ENCODE peak calls at places on chromosomes 3 and 15, in six cellular contexts. One of them, this sample, is unnamed.

GRCh38 chr15:50828610-50829206 is 63.2 kb upstream of the SPPL2A start:
- DNase-seq in GM23248: peak
- DNase-seq in CD8-positive, alpha-beta memory T cell: no peak
- DNase-seq in adrenal gland: peak
- DNase-seq in body of pancreas: no peak
- DNase-seq in testis: no peak
- DNase-seq in this sample: peak

GRCh38 chr3:21216598-21216997 is 534.4 kb downstream of the ZNF385D start:
- DNase-seq in GM23248: peak
- DNase-seq in CD8-positive, alpha-beta memory T cell: no peak
- DNase-seq in adrenal gland: no peak
- DNase-seq in body of pancreas: no peak
- DNase-seq in testis: no peak
- DNase-seq in this sample: no peak

GRCh38 chr15:56325186-56325585 is 40.0 kb upstream of the TEX9 start:
- DNase-seq in GM23248: peak
- DNase-seq in CD8-positive, alpha-beta memory T cell: no peak
- DNase-seq in adrenal gland: no peak
- DNase-seq in body of pancreas: no peak
- DNase-seq in testis: no peak
- DNase-seq in this sample: no peak

GRCh38 chr15:43218908-43219706 is 1.7 kb downstream of the EPB42 start:
- DNase-seq in GM23248: peak
- DNase-seq in CD8-positive, alpha-beta memory T cell: no peak
- DNase-seq in adrenal gland: no peak
- DNase-seq in body of pancreas: no peak
- DNase-seq in testis: no peak
- DNase-seq in this sample: peak

GRCh38 chr15:66707310-66708160 is 5.5 kb downstream of the SMAD6 start:
- DNase-seq in GM23248: peak
- DNase-seq in CD8-positive, alpha-beta memory T cell: no peak
- DNase-seq in adrenal gland: no peak
- DNase-seq in body of pancreas: peak
- DNase-seq in testis: peak
- DNase-seq in this sample: no peak

GRCh38 chr3:10557783-10558373 is 52.5 kb upstream of the ATP2B2 start:
- DNase-seq in GM23248: peak
- DNase-seq in CD8-positive, alpha-beta memory T cell: no peak
- DNase-seq in adrenal gland: peak
- DNase-seq in body of pancreas: no peak
- DNase-seq in testis: no peak
- DNase-seq in this sample: no peak

GRCh38 chr3:196772897-196773296 is 33.2 kb downstream of the PAK2 start:
- DNase-seq in GM23248: no peak
- DNase-seq in CD8-positive, alpha-beta memory T cell: no peak
- DNase-seq in adrenal gland: no peak
- DNase-seq in body of pancreas: no peak
- DNase-seq in testis: no peak
- DNase-seq in this sample: no peak

GRCh38 chr15:47399100-47399499 is 318.2 kb upstream of the SEMA6D start:
- DNase-seq in GM23248: no peak
- DNase-seq in CD8-positive, alpha-beta memory T cell: no peak
- DNase-seq in adrenal gland: no peak
- DNase-seq in body of pancreas: no peak
- DNase-seq in testis: no peak
- DNase-seq in this sample: no peak

GRCh38 chr3:78887029-78887428 is 880.8 kb downstream of the ROBO1 start:
- DNase-seq in GM23248: peak
- DNase-seq in CD8-positive, alpha-beta memory T cell: no peak
- DNase-seq in adrenal gland: peak
- DNase-seq in body of pancreas: no peak
- DNase-seq in testis: no peak
- DNase-seq in this sample: peak

GRCh38 chr3:145776782-145777408 is 384.1 kb downstream of the PLOD2 start:
- DNase-seq in GM23248: peak
- DNase-seq in CD8-positive, alpha-beta memory T cell: no peak
- DNase-seq in adrenal gland: peak
- DNase-seq in body of pancreas: peak
- DNase-seq in testis: peak
- DNase-seq in this sample: peak

GRCh38 chr3:141336672-141337522 is 31.4 kb upstream of the ZBTB38 start:
- DNase-seq in GM23248: peak
- DNase-seq in CD8-positive, alpha-beta memory T cell: no peak
- DNase-seq in adrenal gland: no peak
- DNase-seq in body of pancreas: no peak
- DNase-seq in testis: no peak
- DNase-seq in this sample: peak

GRCh38 chr15:26971303-26972018 is 480 bp downstream of the GABRG3 start:
- DNase-seq in GM23248: no peak
- DNase-seq in CD8-positive, alpha-beta memory T cell: no peak
- DNase-seq in adrenal gland: no peak
- DNase-seq in body of pancreas: no peak
- DNase-seq in testis: no peak
- DNase-seq in this sample: no peak

GRCh38 chr3:17111556-17111955 is 226.8 kb downstream of the PLCL2 start:
- DNase-seq in GM23248: peak
- DNase-seq in CD8-positive, alpha-beta memory T cell: no peak
- DNase-seq in adrenal gland: peak
- DNase-seq in body of pancreas: no peak
- DNase-seq in testis: no peak
- DNase-seq in this sample: peak

GRCh38 chr15:60781211-60781713 is 302.3 kb upstream of the ICE2 start:
- DNase-seq in GM23248: no peak
- DNase-seq in CD8-positive, alpha-beta memory T cell: no peak
- DNase-seq in adrenal gland: no peak
- DNase-seq in body of pancreas: no peak
- DNase-seq in testis: no peak
- DNase-seq in this sample: no peak

GRCh38 chr3:6785726-6786125 is 75.2 kb upstream of the GRM7 start:
- DNase-seq in GM23248: no peak
- DNase-seq in CD8-positive, alpha-beta memory T cell: no peak
- DNase-seq in adrenal gland: no peak
- DNase-seq in body of pancreas: no peak
- DNase-seq in testis: no peak
- DNase-seq in this sample: no peak

GRCh38 chr3:157119369-157119951 is 40.5 kb downstream of the CCNL1 start:
- DNase-seq in GM23248: no peak
- DNase-seq in CD8-positive, alpha-beta memory T cell: no peak
- DNase-seq in adrenal gland: no peak
- DNase-seq in body of pancreas: peak
- DNase-seq in testis: peak
- DNase-seq in this sample: no peak

GRCh38 chr3:35483131-35483530 is 156.2 kb upstream of the ARPP21 start:
- DNase-seq in GM23248: no peak
- DNase-seq in CD8-positive, alpha-beta memory T cell: no peak
- DNase-seq in adrenal gland: no peak
- DNase-seq in body of pancreas: no peak
- DNase-seq in testis: no peak
- DNase-seq in this sample: no peak

GRCh38 chr15:24886538-24886937 is 68.2 kb upstream of the SNRPN start:
- DNase-seq in GM23248: no peak
- DNase-seq in CD8-positive, alpha-beta memory T cell: no peak
- DNase-seq in adrenal gland: no peak
- DNase-seq in body of pancreas: no peak
- DNase-seq in testis: no peak
- DNase-seq in this sample: no peak

GRCh38 chr15:63523306-63523990 is 19.1 kb downstream of the USP3 start:
- DNase-seq in GM23248: peak
- DNase-seq in CD8-positive, alpha-beta memory T cell: no peak
- DNase-seq in adrenal gland: no peak
- DNase-seq in body of pancreas: no peak
- DNase-seq in testis: no peak
- DNase-seq in this sample: no peak

GRCh38 chr15:63522143-63522531 is 17.7 kb downstream of the USP3 start:
- DNase-seq in GM23248: peak
- DNase-seq in CD8-positive, alpha-beta memory T cell: no peak
- DNase-seq in adrenal gland: no peak
- DNase-seq in body of pancreas: no peak
- DNase-seq in testis: no peak
- DNase-seq in this sample: no peak

GRCh38 chr15:63519041-63519440 is 14.6 kb downstream of the USP3 start:
- DNase-seq in GM23248: no peak
- DNase-seq in CD8-positive, alpha-beta memory T cell: no peak
- DNase-seq in adrenal gland: no peak
- DNase-seq in body of pancreas: no peak
- DNase-seq in testis: no peak
- DNase-seq in this sample: no peak

GRCh38 chr15:63519548-63520178 is 15.3 kb downstream of the USP3 start:
- DNase-seq in GM23248: peak
- DNase-seq in CD8-positive, alpha-beta memory T cell: no peak
- DNase-seq in adrenal gland: no peak
- DNase-seq in body of pancreas: no peak
- DNase-seq in testis: peak
- DNase-seq in this sample: no peak

DNA sequence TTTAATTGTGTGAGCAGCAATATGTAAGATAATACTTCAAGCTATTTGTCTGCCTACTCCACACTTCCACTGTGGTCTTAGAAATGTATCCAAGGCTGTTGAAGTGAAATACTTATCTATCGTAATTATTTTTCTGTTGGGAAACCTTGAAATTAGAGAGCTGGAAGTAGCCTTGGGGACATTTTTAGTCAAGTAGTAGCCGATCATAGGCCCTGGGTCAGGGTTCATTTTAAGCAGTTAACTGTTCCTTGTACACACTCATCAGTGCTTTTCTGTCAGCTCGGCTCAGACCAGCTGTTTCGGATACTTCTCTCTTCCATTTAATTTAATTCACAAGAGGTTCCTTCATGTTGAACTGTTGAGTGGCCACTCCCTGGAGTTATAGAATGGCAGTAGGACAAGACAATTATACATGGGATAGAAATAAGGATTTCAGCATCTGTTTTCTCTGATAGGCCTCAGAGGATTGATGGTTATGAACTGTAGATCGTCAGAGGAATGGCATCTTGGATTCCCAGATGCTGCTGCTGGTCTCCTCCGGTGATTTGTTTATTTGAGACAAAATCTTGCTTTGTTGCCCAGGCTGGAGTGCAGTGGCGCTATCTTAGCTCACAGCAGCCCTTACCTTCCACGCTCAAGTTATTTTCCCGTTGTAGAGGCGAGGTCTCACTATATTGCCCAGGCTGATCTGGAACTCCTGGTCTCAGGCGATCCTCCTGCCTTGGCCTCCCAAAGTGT is 17.2 kb downstream of the USP3 start:
- DNase-seq in GM23248: peak
- DNase-seq in CD8-positive, alpha-beta memory T cell: no peak
- DNase-seq in adrenal gland: no peak
- DNase-seq in body of pancreas: no peak
- DNase-seq in testis: no peak
- DNase-seq in this sample: no peak
- H3K27ac ChIP-seq in GM23248: no peak
- H3K27ac ChIP-seq in CD8-positive, alpha-beta memory T cell: no peak
- H3K27ac ChIP-seq in adrenal gland: no peak
- H3K27ac ChIP-seq in body of pancreas: no peak
- H3K27ac ChIP-seq in testis: peak
- H3K27ac ChIP-seq in this sample: peak

GRCh38 chr3:71131385-71131871 is 452.1 kb downstream of the FOXP1 start:
- DNase-seq in GM23248: no peak
- DNase-seq in CD8-positive, alpha-beta memory T cell: no peak
- DNase-seq in adrenal gland: no peak
- DNase-seq in body of pancreas: no peak
- DNase-seq in testis: no peak
- DNase-seq in this sample: no peak
- H3K27ac ChIP-seq in GM23248: no peak
- H3K27ac ChIP-seq in CD8-positive, alpha-beta memory T cell: peak
- H3K27ac ChIP-seq in adrenal gland: no peak
- H3K27ac ChIP-seq in body of pancreas: peak
- H3K27ac ChIP-seq in testis: peak
- H3K27ac ChIP-seq in this sample: peak

GRCh38 chr3:149479621-149480325 is 5.3 kb downstream of the TM4SF4 start:
- DNase-seq in GM23248: no peak
- DNase-seq in CD8-positive, alpha-beta memory T cell: no peak
- DNase-seq in adrenal gland: peak
- DNase-seq in body of pancreas: no peak
- DNase-seq in testis: peak
- DNase-seq in this sample: no peak

GRCh38 chr3:149475451-149476060 is 1.1 kb downstream of the TM4SF4 start:
- DNase-seq in GM23248: no peak
- DNase-seq in CD8-positive, alpha-beta memory T cell: no peak
- DNase-seq in adrenal gland: no peak
- DNase-seq in body of pancreas: no peak
- DNase-seq in testis: no peak
- DNase-seq in this sample: no peak

GRCh38 chr3:149481491-149481890 is 7.0 kb downstream of the TM4SF4 start:
- DNase-seq in GM23248: no peak
- DNase-seq in CD8-positive, alpha-beta memory T cell: no peak
- DNase-seq in adrenal gland: no peak
- DNase-seq in body of pancreas: no peak
- DNase-seq in testis: no peak
- DNase-seq in this sample: no peak

GRCh38 chr3:149476135-149476684 is 1.7 kb downstream of the TM4SF4 start:
- DNase-seq in GM23248: no peak
- DNase-seq in CD8-positive, alpha-beta memory T cell: no peak
- DNase-seq in adrenal gland: no peak
- DNase-seq in body of pancreas: no peak
- DNase-seq in testis: no peak
- DNase-seq in this sample: no peak

DNA sequence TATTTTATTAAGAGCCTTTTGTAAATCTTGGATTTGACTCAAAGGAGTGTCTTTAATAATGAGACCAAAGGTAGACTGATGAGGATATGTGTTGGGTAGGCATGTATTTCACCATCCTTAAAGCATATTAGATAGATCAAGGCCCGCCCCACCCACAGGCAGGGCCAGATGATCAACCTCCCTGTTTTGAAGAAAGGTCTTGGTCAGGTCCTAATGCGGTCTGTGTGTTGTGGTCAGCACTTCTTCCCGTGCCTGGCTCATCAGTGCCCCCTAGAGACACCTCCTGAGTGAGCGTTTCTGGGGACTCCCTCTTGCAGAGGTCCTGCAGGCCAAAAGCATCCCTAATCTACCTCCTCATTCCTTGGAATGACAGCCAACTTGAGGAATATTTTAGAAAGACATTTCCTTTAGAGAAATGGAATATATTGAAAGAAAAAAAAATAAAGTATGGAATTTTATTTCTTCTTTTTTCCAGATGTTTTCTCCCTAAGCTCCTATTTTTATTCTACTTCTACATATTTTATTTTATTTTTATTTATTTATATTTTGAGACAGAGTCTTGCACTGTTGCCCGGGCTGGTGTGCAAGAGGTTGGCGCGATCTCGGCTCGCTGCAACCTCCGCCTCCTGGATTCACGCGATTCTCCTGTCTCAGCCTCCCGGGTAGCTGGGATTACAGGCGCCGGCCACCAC is 6.0 kb downstream of the TM4SF4 start:
- DNase-seq in GM23248: peak
- DNase-seq in CD8-positive, alpha-beta memory T cell: no peak
- DNase-seq in adrenal gland: peak
- DNase-seq in body of pancreas: peak
- DNase-seq in testis: peak
- DNase-seq in this sample: peak
- H3K27ac ChIP-seq in GM23248: no peak
- H3K27ac ChIP-seq in CD8-positive, alpha-beta memory T cell: no peak
- H3K27ac ChIP-seq in adrenal gland: no peak
- H3K27ac ChIP-seq in body of pancreas: peak
- H3K27ac ChIP-seq in testis: peak
- H3K27ac ChIP-seq in this sample: no peak

DNA sequence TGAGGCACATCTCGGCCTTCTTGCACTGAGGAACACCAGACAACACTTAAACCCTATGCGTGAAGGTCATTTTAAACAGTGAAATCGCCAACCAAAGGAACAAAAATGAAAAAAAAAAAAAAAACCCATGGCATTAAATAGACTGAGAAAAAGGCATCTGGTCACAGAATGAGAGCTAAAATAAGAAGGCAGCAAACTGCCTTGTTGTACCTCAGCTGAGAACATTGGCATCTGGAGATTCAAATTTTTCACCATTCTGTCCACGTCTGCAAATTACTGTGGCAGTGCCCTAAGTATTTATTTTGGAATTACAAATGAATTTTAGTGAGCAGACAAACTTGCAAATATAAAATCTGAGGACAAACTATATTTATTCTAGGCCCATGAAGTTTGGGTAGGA is 82.6 kb upstream of the POU1F1 start:
- DNase-seq in GM23248: no peak
- DNase-seq in CD8-positive, alpha-beta memory T cell: no peak
- DNase-seq in adrenal gland: no peak
- DNase-seq in body of pancreas: no peak
- DNase-seq in testis: no peak
- DNase-seq in this sample: no peak
- H3K27ac ChIP-seq in GM23248: no peak
- H3K27ac ChIP-seq in CD8-positive, alpha-beta memory T cell: no peak
- H3K27ac ChIP-seq in adrenal gland: no peak
- H3K27ac ChIP-seq in body of pancreas: no peak
- H3K27ac ChIP-seq in testis: no peak
- H3K27ac ChIP-seq in this sample: no peak

This sample was measured in epithelial cell of prostate.